ENCODE peak calls at places on chromosomes 4 and X, in ten cellular contexts. G is GM12864, B is activated B cell treated with CpG ODN at 0.5 μM for 24 hours, C is heart left ventricle, J is PC-9, N is fibroblast of lung, L is progenitor cell of endocrine pancreas, X is choroid plexus epithelial cell, S is lower leg skin, Q is gastrocnemius medialis. V is an unnamed sample.
A peak's percentile ranks its signal among the peaks of the same experiment; 100 is the strongest.

GRCh38 chrX:23786268-23786815 is 3.4 kb downstream of the SAT1 start:
- DNase-seq in L (no peak), N (peak; percentile 17), Q (no peak), C (no peak), G (no peak), X (peak; percentile 42), B (no peak), S (no peak), J (peak; percentile 56), V (no peak)

GRCh38 chr4:177492022-177492421 is 49.8 kb upstream of the AGA start:
- DNase-seq in C (no peak), X (no peak), S (no peak), G (no peak), L (no peak), B (no peak), N (no peak), J (no peak), Q (no peak), V (no peak)

GRCh38 chrX:45850197-45850774 is 649.6 kb upstream of the DIPK2B start:
- DNase-seq in C (no peak), N (peak; percentile 13), L (no peak), X (peak; percentile 23), G (no peak), S (no peak), B (no peak), J (no peak), Q (no peak), V (peak; percentile 8)

GRCh38 chr4:167868163-167868562 is 224.2 kb upstream of the ANXA10 start:
- DNase-seq in X (peak; percentile 58), S (no peak), G (no peak), C (no peak), Q (no peak), J (no peak), B (no peak), L (no peak), N (peak; percentile 40), V (no peak)

GRCh38 chrX:154540897-154541535 is 5.6 kb downstream of the G6PD start:
- DNase-seq in L (no peak), C (no peak), B (no peak), S (no peak), J (peak; percentile 97), X (no peak), Q (no peak), N (no peak), G (no peak), V (no peak)

GRCh38 chrX:125826774-125827451 is 339.2 kb downstream of the DCAF12L2 start:
- DNase-seq in N (no peak), J (no peak), X (no peak), Q (no peak), S (no peak), B (no peak), L (no peak), C (no peak), G (no peak), V (no peak)

GRCh38 chr4:10032625-10033024 is 11.3 kb upstream of the SLC2A9 start:
- DNase-seq in C (no peak), Q (no peak), L (no peak), G (no peak), S (no peak), X (peak; percentile 79), N (peak; percentile 22), J (peak; percentile 96), B (no peak), V (peak; percentile 80)

GRCh38 chr4:137443031-137443800 is 89.1 kb downstream of the PCDH18 start:
- DNase-seq in B (no peak), S (no peak), N (no peak), X (no peak), L (no peak), C (no peak), G (no peak), Q (no peak), J (no peak), V (no peak)

GRCh38 chr4:98781641-98782348 is 123.4 kb upstream of the TSPAN5 start:
- DNase-seq in J (no peak), B (no peak), G (no peak), Q (no peak), X (no peak), L (no peak), N (no peak), S (no peak), C (no peak), V (no peak)

GRCh38 chr4:98780926-98781325 is 122.5 kb upstream of the TSPAN5 start:
- DNase-seq in L (no peak), C (no peak), N (no peak), B (no peak), J (no peak), S (no peak), Q (no peak), X (no peak), G (no peak), V (no peak)

GRCh38 chr4:98784947-98785693 is 126.7 kb upstream of the TSPAN5 start:
- DNase-seq in C (no peak), X (no peak), S (no peak), B (no peak), L (no peak), Q (no peak), G (no peak), J (no peak), N (no peak), V (no peak)

DNA sequence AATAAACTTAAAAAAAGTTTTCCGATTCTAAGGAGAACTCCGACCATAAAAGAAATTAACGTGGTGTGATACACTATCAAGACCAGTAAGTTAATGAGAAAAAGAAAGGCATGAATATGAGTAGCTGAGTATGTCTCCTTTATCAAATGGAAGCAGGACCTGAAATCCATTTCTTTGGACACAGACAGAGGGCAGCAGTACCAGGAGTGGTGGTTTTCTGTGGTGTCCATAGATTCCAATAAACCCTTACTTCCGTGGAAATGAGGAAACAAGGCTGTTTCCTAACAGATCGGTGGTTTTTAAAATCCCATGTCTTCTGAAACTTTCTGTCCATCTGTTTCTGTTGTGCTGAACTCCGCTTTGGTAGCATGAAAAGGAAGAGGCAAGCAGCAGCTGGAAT is 128.5 kb upstream of the TSPAN5 start:
- DNase-seq in S (no peak), X (peak; percentile 29), G (no peak), C (no peak), N (peak; percentile 9), Q (no peak), L (no peak), J (no peak), B (no peak), V (peak; percentile 20)
- TF ChIP-seq CTCF in S (no peak), X (peak; percentile 40), G (no peak), C (no peak), N (peak; percentile 32), Q (no peak), L (no peak), J (no peak), B (no peak), V (peak; percentile 21)

DNA sequence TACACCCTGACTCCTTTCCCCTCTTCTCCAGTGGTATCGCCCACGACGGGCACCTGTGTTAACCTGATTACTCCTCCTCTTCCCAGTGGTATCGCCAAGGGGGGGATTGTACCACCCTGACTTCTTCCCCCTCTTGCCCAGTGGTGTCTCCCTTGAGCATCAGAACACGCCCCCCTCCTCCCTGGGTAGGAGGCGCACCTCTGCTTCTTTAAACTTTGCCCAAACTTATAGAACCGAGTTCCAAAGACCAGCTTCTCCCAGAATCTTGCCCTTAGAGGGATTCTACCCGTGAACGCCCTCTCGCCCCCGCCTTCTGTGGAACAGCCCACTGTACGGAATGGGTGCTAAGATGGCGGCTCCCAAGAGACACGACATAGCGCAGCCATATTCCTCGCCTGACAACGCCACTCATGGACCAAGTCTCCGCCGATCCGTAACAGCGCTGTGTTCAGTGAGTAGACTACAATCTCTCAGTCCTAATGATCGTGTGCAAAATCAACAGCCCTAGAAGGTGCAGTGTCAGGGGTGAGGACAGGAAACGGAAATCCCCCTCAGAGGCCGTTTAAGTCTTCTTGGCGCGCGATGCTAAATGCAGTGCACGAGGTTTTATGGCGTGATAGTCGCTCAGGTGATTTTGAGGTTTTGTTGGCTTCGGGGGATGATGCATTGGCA is 4.2 kb upstream of the ZNF157 start:
- DNase-seq in B (peak; percentile 50), S (peak; percentile 88), X (peak; percentile 81), G (peak; percentile 70), Q (peak; percentile 30), L (peak; percentile 45), J (no peak), C (peak; percentile 67), N (peak; percentile 75), V (peak; percentile 59)
- TF ChIP-seq CTCF in B (no peak), S (no peak), X (peak; percentile 5), G (no peak), Q (no peak), L (no peak), J (no peak), C (no peak), N (peak; percentile 9), V (peak; percentile 2)

DNA sequence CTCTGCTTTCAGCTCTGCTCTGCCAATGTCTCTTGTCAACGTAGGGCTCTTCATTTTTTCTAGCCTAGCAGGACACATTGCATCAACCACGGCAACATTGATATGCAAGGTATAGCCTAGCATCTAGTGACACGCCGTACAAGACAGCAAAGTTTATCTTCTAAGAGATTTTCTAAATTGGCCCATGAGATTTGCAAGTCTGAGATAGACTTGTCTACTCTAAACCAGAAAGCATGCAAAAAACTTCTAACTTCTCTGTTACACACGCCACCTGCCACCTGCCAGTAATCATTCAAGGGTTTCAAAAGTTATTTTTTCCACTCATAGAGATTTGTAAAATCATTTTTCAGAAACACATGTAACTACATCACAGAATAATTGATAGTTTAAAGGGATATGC is 1265.7 kb downstream of the C4orf33 start:
- DNase-seq in C (no peak), Q (no peak), X (no peak), B (no peak), S (no peak), G (no peak), N (no peak), J (no peak), L (no peak), V (no peak)
- TF ChIP-seq CTCF in C (no peak), Q (no peak), X (no peak), B (no peak), S (no peak), G (no peak), N (no peak), J (no peak), L (no peak), V (no peak)

DNA sequence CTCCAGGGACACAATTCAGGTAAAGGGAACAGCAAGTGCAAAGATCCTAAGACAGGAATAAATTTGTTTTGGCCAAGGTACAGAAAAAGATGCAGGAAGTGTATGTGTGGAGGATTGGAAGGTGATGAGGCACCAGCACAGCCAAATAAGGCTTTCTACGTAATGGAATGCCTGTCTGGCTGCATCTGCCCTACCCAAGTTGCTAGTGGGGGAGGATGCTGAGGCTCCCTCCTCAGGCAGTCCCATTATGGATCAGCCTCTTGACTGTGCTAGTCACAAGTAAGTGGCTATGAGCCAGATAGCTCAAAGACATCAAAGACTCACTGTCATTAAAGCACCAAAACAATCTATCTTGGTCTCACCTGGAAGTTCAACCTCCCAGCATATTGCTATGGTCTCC is 300.9 kb upstream of the FAT4 start:
- DNase-seq in S (no peak), J (no peak), X (peak; percentile 15), L (no peak), Q (no peak), G (no peak), C (no peak), N (no peak), B (no peak), V (peak; percentile 5)
- TF ChIP-seq CTCF in S (no peak), J (no peak), X (no peak), L (no peak), Q (no peak), G (no peak), C (no peak), N (no peak), B (no peak), V (no peak)

V was measured in AG10803.